ENCODE peak calls at places on chromosome 10, in ten cellular contexts. Q, C, D, J, R, V, I, A, H and Y are unnamed samples. For H3K4me1, the result is how much of the 10 kb centered on the place peaks cover.

GRCh38 chr10:125123363-125124113 is 36.8 kb downstream of the CTBP2 start:
- ATAC-seq in Q (no peak), C (peak), D (peak), J (peak), R (peak), V (peak), I (peak), A (peak), H (peak), Y (peak)

GRCh38 chr10:116848912-116849270 is 408 bp upstream of the ENO4 start:
- ATAC-seq in Q (peak), C (peak), D (peak), J (peak), R (peak), V (peak), I (no peak), A (peak), H (peak), Y (no peak)

GRCh38 chr10:99743841-99744240 is 11.8 kb downstream of the CUTC start:
- ATAC-seq in Q (no peak), C (no peak), D (peak), J (peak), R (no peak), V (no peak), I (no peak), A (no peak), H (peak), Y (no peak)

GRCh38 chr10:46550076-46550790 is 6.2 kb downstream of the GPRIN2 start:
- ATAC-seq in Q (peak), C (no peak), D (no peak), J (no peak), R (no peak), V (no peak), I (no peak), A (no peak), H (no peak), Y (no peak)

GRCh38 chr10:1664565-1664964 is 72.8 kb downstream of the ADARB2 start:
- ATAC-seq in Q (no peak), C (no peak), D (no peak), J (no peak), R (no peak), V (no peak), I (no peak), A (no peak), H (no peak), Y (no peak)

GRCh38 chr10:91250341-91250740 is 29.9 kb downstream of the PCGF5 start:
- ATAC-seq in Q (no peak), C (no peak), D (no peak), J (no peak), R (no peak), V (no peak), I (no peak), A (no peak), H (no peak), Y (no peak)

GRCh38 chr10:49034925-49035324 is 80.4 kb downstream of the VSTM4 start:
- ATAC-seq in Q (no peak), C (no peak), D (no peak), J (no peak), R (no peak), V (no peak), I (no peak), A (no peak), H (no peak), Y (no peak)

GRCh38 chr10:99524736-99525380 is 7.9 kb upstream of the NKX2-3 start:
- ATAC-seq in Q (no peak), C (no peak), D (no peak), J (no peak), R (no peak), V (no peak), I (no peak), A (no peak), H (no peak), Y (no peak)

GRCh38 chr10:44979281-44980181 is 922 bp upstream of the DEPP1 start:
- ATAC-seq in Q (no peak), C (no peak), D (no peak), J (no peak), R (no peak), V (no peak), I (no peak), A (no peak), H (no peak), Y (no peak)

GRCh38 chr10:17758896-17759295 is 6.9 kb downstream of the TMEM236 start:
- ATAC-seq in Q (no peak), C (no peak), D (no peak), J (no peak), R (no peak), V (no peak), I (no peak), A (no peak), H (peak), Y (peak)

GRCh38 chr10:63137306-63137705 is 4.2 kb downstream of the NRBF2 start:
- ATAC-seq in Q (peak), C (no peak), D (no peak), J (no peak), R (no peak), V (no peak), I (no peak), A (no peak), H (no peak), Y (no peak)

GRCh38 chr10:21011433-21012018 is 114.4 kb upstream of the NEBL start:
- ATAC-seq in Q (no peak), C (no peak), D (no peak), J (peak), R (no peak), V (no peak), I (no peak), A (no peak), H (no peak), Y (no peak)

GRCh38 chr10:96646251-96646740 is 59.5 kb upstream of the TM9SF3 start:
- ATAC-seq in Q (no peak), C (no peak), D (no peak), J (no peak), R (peak), V (no peak), I (no peak), A (no peak), H (peak), Y (no peak)

GRCh38 chr10:121845044-121845784 is 82.6 kb downstream of the ATE1 start:
- ATAC-seq in Q (no peak), C (no peak), D (no peak), J (no peak), R (no peak), V (no peak), I (no peak), A (no peak), H (no peak), Y (no peak)

GRCh38 chr10:24716295-24716694 is 7.4 kb downstream of the ARHGAP21 start:
- ATAC-seq in Q (no peak), C (peak), D (no peak), J (peak), R (peak), V (no peak), I (no peak), A (peak), H (peak), Y (no peak)

GRCh38 chr10:35421553-35422178 is 85.4 kb downstream of the CCNY start:
- ATAC-seq in Q (peak), C (peak), D (peak), J (peak), R (no peak), V (peak), I (peak), A (peak), H (peak), Y (peak)

GRCh38 chr10:91901784-91902677 is 7.3 kb downstream of the FGFBP3 start:
- ATAC-seq in Q (peak), C (peak), D (peak), J (peak), R (no peak), V (peak), I (no peak), A (peak), H (peak), Y (peak)

GRCh38 chr10:73891585-73891984 is 17.2 kb upstream of the CAMK2G start:
- ATAC-seq in Q (no peak), C (no peak), D (no peak), J (no peak), R (no peak), V (no peak), I (no peak), A (no peak), H (no peak), Y (no peak)

GRCh38 chr10:26455567-26456315 is 17.6 kb downstream of the APBB1IP start:
- ATAC-seq in Q (no peak), C (no peak), D (no peak), J (no peak), R (no peak), V (no peak), I (no peak), A (no peak), H (no peak), Y (no peak)

GRCh38 chr10:80511984-80512634 is 25.6 kb upstream of the SH2D4B start:
- ATAC-seq in Q (no peak), C (no peak), D (no peak), J (no peak), R (no peak), V (peak), I (no peak), A (no peak), H (no peak), Y (no peak)

DNA sequence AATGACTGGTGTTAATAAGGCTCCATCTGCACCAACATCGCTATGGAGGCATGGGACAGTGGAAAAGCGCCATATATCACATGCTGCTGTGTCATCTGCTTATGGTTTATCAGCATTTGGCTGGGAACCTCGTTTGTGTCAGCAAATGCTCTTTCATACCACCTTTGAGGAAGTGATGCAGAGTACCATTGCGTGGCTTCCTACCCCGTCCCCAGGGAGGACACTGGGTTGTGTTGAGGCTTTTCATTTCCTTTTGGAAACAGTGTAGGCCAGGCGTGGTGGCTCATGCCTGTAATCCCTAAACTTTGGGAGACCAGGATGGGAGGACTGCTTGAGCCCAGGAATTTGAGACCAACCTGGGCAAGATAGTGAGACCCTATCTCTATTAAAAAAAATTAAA is 6.8 kb downstream of the TACR2 start:
- ATAC-seq in Q (no peak), C (no peak), D (no peak), J (no peak), R (no peak), V (no peak), I (no peak), A (no peak), H (no peak), Y (no peak)
- H3K4me1 ChIP-seq in Q (under half), C (under half), D (under half), J (under half), R (under half), V (under half), I (under half), A (under half), H (under half), Y (half or more)

GRCh38 chr10:19728376-19728775 is 87.9 kb upstream of the PLXDC2 start:
- ATAC-seq in Q (no peak), C (no peak), D (no peak), J (no peak), R (no peak), V (no peak), I (no peak), A (no peak), H (no peak), Y (no peak)
- H3K4me3 ChIP-seq in Q (no peak), C (no peak), D (no peak), J (no peak), R (no peak), V (no peak), I (no peak), A (no peak), H (no peak), Y (no peak)

GRCh38 chr10:11230706-11231105 is 213.0 kb downstream of the CELF2 start:
- ATAC-seq in Q (no peak), C (no peak), D (no peak), J (no peak), R (no peak), V (no peak), I (no peak), A (no peak), H (no peak), Y (no peak)
- H3K4me1 ChIP-seq in Q (under half), C (under half), D (under half), J (under half), R (under half), V (under half), I (under half), A (under half), H (under half), Y (under half)

DNA sequence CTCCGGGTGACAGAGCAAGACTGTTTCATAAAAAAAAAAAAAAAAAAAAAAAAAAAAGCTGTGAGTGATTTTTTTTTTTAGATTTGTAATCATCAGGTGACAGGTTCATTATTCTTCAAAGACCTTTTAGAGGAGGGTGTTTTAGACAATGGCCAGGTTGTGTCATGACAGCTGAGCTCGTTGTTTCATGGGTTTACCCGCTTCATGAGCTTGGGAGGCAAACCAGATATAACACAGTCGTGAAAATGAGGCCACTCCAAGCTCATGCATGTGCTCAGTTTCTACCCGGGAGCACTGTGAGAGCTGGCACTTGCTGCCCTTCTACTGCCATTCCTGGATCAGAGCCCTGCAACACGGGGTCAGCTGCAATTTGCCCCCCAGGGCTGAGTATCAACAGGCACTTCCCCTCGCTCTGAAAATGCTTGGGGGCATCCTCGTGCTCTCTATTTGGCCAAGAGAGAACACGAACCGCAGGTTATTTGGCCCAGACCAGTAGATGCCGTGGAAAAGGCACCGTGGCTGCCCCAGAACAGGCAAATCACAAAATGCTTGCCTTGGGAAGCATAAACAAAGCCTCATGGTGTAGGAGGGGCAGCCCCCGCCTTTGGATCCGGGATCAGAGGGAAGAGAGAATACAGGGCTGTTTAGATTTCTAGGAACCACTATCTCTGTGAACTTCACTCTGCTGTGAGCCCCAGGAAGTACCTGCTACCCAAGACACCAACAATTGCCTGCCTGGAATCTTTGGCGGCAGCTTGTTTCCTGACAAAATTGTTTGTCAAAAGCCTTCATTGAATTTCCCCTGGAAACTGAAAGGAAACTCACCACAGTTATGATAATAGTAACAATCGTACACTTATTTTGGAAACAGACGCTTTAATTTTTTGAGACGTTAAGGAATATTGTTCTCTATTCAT is 371.0 kb downstream of the FRMD4A start:
- ATAC-seq in Q (no peak), C (no peak), D (no peak), J (no peak), R (peak), V (no peak), I (peak), A (no peak), H (no peak), Y (no peak)
- H3K4me3 ChIP-seq in Q (no peak), C (no peak), D (no peak), J (peak), R (no peak), V (no peak), I (no peak), A (no peak), H (no peak), Y (peak)

GRCh38 chr10:132546567-132547420 is 9.2 kb downstream of the INPP5A start:
- ATAC-seq in Q (no peak), C (no peak), D (no peak), J (peak), R (peak), V (peak), I (no peak), A (no peak), H (peak), Y (no peak)
- H3K4me1 ChIP-seq in Q (under half), C (under half), D (under half), J (half or more), R (half or more), V (under half), I (under half), A (under half), H (under half), Y (under half)

DNA sequence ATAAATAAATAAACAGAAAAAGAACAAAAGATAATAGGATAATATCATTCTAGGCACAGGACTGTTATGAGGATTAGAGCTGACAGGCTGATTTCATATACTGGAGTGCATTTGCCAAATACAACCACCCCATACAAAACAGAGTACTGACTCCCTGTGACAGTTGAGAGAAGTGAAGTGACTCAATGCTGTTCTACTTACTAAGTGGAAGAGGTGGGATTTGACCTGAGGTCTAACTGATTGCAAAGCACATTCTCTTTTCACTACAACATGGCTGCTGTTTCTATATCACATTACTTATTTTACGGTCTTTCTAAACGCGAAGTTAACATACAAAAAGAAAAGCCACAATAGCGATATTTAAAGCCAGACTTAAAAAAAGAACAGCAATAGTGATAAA is 51.4 kb downstream of the ITGB1 start:
- ATAC-seq in Q (no peak), C (peak), D (no peak), J (no peak), R (no peak), V (peak), I (no peak), A (no peak), H (no peak), Y (no peak)
- H3K4me3 ChIP-seq in Q (no peak), C (no peak), D (no peak), J (no peak), R (no peak), V (no peak), I (no peak), A (no peak), H (no peak), Y (no peak)

GRCh38 chr10:102657451-102657850 is 13.2 kb downstream of the TRIM8 start:
- ATAC-seq in Q (no peak), C (no peak), D (no peak), J (no peak), R (no peak), V (no peak), I (no peak), A (no peak), H (no peak), Y (no peak)
- H3K4me1 ChIP-seq in Q (half or more), C (under half), D (under half), J (under half), R (half or more), V (under half), I (under half), A (under half), H (under half), Y (under half)